ENCODE peak calls at places on chromosomes 4 and X, in six cellular contexts. Y, M, W, S, I and V are unnamed samples.

GRCh38 chr4:5808081-5808741 is 84.7 kb downstream of the CRMP1 start:
- DNase-seq in Y (no peak), S (no peak), W (no peak), I (peak), M (peak), V (no peak)

GRCh38 chr4:181822005-181822375 is 421.2 kb upstream of the TENM3 start:
- DNase-seq in M (no peak), I (no peak), Y (no peak), W (peak), S (no peak), V (no peak)

GRCh38 chr4:39032218-39033085 is at the start of gene TMEM156:
- DNase-seq in I (no peak), W (peak), Y (no peak), S (no peak), M (peak), V (peak)

GRCh38 chr4:36128689-36129088 is 115.6 kb downstream of the ARAP2 start:
- DNase-seq in I (no peak), W (no peak), M (peak), S (no peak), Y (no peak), V (no peak)

GRCh38 chr4:149426461-149426860 is 389.2 kb downstream of the IQCM start:
- DNase-seq in Y (no peak), M (peak), W (peak), I (peak), S (no peak), V (no peak)

GRCh38 chrX:39725928-39726619 is 371.7 kb downstream of the BCOR start:
- DNase-seq in M (peak), S (no peak), I (peak), Y (no peak), W (peak), V (no peak)

GRCh38 chr4:36426741-36427140 is 145.3 kb downstream of the DTHD1 start:
- DNase-seq in Y (no peak), W (no peak), I (no peak), M (no peak), S (no peak), V (no peak)

GRCh38 chr4:84939111-84939510 is 27.4 kb downstream of the WDFY3 start:
- DNase-seq in W (no peak), Y (no peak), S (no peak), M (no peak), I (no peak), V (no peak)

GRCh38 chr4:156901871-156902270 is 69.7 kb downstream of the PDGFC start:
- DNase-seq in S (no peak), I (peak), Y (no peak), M (peak), W (no peak), V (no peak)

GRCh38 chr4:61837395-61837794 is 637.3 kb downstream of the ADGRL3 start:
- DNase-seq in W (no peak), M (no peak), I (no peak), Y (no peak), S (no peak), V (no peak)

GRCh38 chr4:20487446-20487845 is 212.8 kb upstream of the PACRGL start:
- DNase-seq in W (no peak), M (no peak), Y (no peak), I (peak), S (no peak), V (no peak)

GRCh38 chrX:87468941-87469340 is 48.7 kb upstream of the KLHL4 start:
- DNase-seq in I (no peak), Y (no peak), M (no peak), S (no peak), W (no peak), V (no peak)

GRCh38 chr4:169618286-169618685 is 2.1 kb upstream of the CLCN3 start:
- DNase-seq in W (no peak), Y (no peak), M (peak), S (no peak), I (peak), V (no peak)

GRCh38 chrX:17692709-17693346 is 44.5 kb upstream of the SCML1 start:
- DNase-seq in W (peak), M (peak), Y (no peak), I (peak), S (peak), V (no peak)

GRCh38 chr4:119286377-119287002 is 35.4 kb downstream of the FABP2 start:
- DNase-seq in M (peak), W (peak), I (peak), S (peak), Y (peak), V (no peak)

GRCh38 chr4:141645611-141646340 is 9.4 kb downstream of the IL15 start:
- DNase-seq in M (peak), W (peak), I (peak), Y (no peak), S (no peak), V (no peak)

GRCh38 chr4:99801005-99801699 is 15.5 kb upstream of the DAPP1 start:
- DNase-seq in M (no peak), W (no peak), S (no peak), I (no peak), Y (no peak), V (no peak)

GRCh38 chrX:13478740-13479451 is 90.5 kb upstream of the EGFL6 start:
- DNase-seq in I (no peak), M (no peak), W (no peak), S (no peak), Y (no peak), V (no peak)

GRCh38 chr4:98771959-98772619 is 113.7 kb upstream of the TSPAN5 start:
- DNase-seq in S (no peak), W (no peak), I (no peak), M (no peak), Y (no peak), V (no peak)

GRCh38 chrX:133250184-133251080 is 32.3 kb upstream of the TFDP3 start:
- DNase-seq in I (no peak), Y (no peak), S (no peak), M (no peak), W (no peak), V (no peak)

GRCh38 chr4:8238061-8238511 is 31.5 kb upstream of the HTRA3 start:
- DNase-seq in W (no peak), M (no peak), S (no peak), Y (no peak), I (no peak), V (no peak)

GRCh38 chrX:110795645-110796510 is at the start of gene CHRDL1:
- DNase-seq in I (no peak), M (no peak), W (no peak), S (no peak), Y (peak), V (no peak)

GRCh38 chrX:68084765-68085164 is 348.5 kb downstream of the OPHN1 start:
- DNase-seq in I (peak), S (peak), M (peak), W (no peak), Y (no peak), V (no peak)

GRCh38 chr4:173346074-173346473 is 11.9 kb upstream of the HMGB2 start:
- DNase-seq in W (peak), I (peak), Y (no peak), M (peak), S (no peak), V (no peak)

GRCh38 chr4:27775156-27775555 is 914.5 kb downstream of the STIM2 start:
- DNase-seq in M (no peak), S (no peak), W (no peak), Y (no peak), I (no peak), V (no peak)

GRCh38 chr4:158625544-158625943 is 46.1 kb downstream of the C4orf46 start:
- DNase-seq in S (no peak), M (no peak), Y (no peak), W (no peak), I (no peak), V (no peak)

GRCh38 chrX:155864655-155865054 is 16.5 kb upstream of the VAMP7 start:
- DNase-seq in M (peak), S (no peak), Y (no peak), I (no peak), W (no peak), V (no peak)

GRCh38 chrX:43728966-43729365 is 72.9 kb downstream of the MAOA start:
- DNase-seq in M (no peak), S (no peak), Y (no peak), I (no peak), W (no peak), V (no peak)

GRCh38 chr4:24683116-24683515 is 98.8 kb upstream of the DHX15 start:
- DNase-seq in S (no peak), M (no peak), Y (no peak), I (no peak), W (no peak), V (no peak)
- TF ChIP-seq CTCF in S (no peak), M (no peak), Y (no peak), I (peak), W (peak), V (no peak)

GRCh38 chr4:174362340-174362739 is 78.6 kb downstream of the CEP44 start:
- DNase-seq in W (no peak), Y (no peak), M (no peak), S (no peak), I (no peak), V (no peak)

GRCh38 chr4:174369968-174370367 is 86.3 kb downstream of the CEP44 start:
- DNase-seq in Y (no peak), M (no peak), W (no peak), I (no peak), S (no peak), V (no peak)

DNA sequence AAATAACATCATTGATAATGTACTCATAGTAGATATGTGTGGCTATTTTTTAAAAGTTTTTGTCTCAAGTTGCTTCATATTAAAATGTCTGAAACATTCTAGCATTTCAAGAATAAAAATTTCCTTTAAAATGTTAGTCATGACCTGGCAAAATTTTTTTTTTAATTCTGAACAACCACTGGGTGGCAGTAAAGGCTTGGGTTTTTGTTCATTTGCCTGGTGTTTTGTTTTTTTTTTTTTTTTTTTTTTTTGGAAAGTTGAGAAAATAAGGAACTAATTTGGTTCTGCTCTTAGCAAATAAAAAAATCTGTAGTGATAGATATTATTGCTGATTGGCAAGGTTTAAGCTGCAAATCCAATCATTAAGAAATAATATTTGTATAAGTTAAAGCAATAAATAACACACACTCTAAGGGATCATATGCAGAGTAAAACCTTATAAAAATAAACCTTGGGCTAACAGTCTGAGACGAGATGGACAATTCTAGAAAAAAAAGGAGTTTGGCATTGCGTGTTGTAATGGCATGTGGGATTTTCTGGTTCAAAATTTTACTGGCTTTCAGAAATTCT is 81.4 kb downstream of the CEP44 start:
- DNase-seq in I (peak), S (peak), Y (no peak), W (peak), M (peak), V (peak)
- TF ChIP-seq CTCF in I (peak), S (peak), Y (peak), W (no peak), M (peak), V (peak)

GRCh38 chr4:183362036-183362435 is 39.8 kb upstream of the CLDN24 start:
- DNase-seq in Y (no peak), S (no peak), W (no peak), I (no peak), M (no peak), V (no peak)

GRCh38 chr4:183360161-183360919 is 38.1 kb upstream of the CLDN24 start:
- DNase-seq in I (peak), S (no peak), Y (no peak), W (peak), M (peak), V (no peak)

GRCh38 chr4:183364025-183364424 is 41.8 kb upstream of the CLDN24 start:
- DNase-seq in M (no peak), W (no peak), Y (no peak), I (no peak), S (no peak), V (no peak)

GRCh38 chr4:183366436-183366835 is 44.2 kb upstream of the CLDN24 start:
- DNase-seq in I (no peak), W (no peak), M (no peak), S (no peak), Y (no peak), V (no peak)

GRCh38 chr4:183362916-183363542 is 40.8 kb upstream of the CLDN24 start:
- DNase-seq in I (peak), M (peak), W (peak), Y (no peak), S (no peak), V (no peak)
- TF ChIP-seq CTCF in I (peak), M (peak), W (peak), Y (no peak), S (no peak), V (no peak)

GRCh38 chr4:95835672-95836071 is 4.2 kb upstream of the PDHA2 start:
- DNase-seq in Y (no peak), M (no peak), I (no peak), S (peak), W (no peak), V (no peak)
- TF ChIP-seq CTCF in Y (no peak), M (peak), I (no peak), S (no peak), W (peak), V (peak)

GRCh38 chrX:153469811-153470410 is 465 bp downstream of the HAUS7 start:
- DNase-seq in M (peak), W (no peak), I (peak), S (peak), Y (no peak), V (peak)
- TF ChIP-seq CTCF in M (peak), W (peak), I (no peak), S (no peak), Y (no peak), V (no peak)

DNA sequence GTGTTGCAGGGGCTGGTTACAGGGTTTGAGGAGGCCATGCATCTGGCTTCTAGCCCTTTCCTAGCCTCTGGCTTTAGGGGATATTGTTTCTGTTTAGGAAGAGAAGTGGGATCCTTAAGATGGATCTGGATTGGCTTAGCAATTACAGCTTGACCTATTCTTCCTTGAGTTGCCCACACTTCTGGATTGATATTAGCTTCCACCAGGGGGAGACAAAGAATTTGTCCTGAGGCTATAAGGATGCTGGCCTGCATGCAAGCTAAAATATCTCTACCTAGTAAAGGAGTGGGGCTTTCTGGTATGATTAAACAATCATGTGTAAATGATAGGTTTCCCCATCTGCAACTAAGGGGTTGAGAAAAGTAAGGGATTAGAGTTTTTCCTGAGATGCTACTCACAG is 117.2 kb downstream of the TEX13C start:
- DNase-seq in Y (no peak), W (no peak), S (no peak), M (peak), I (no peak), V (no peak)
- TF ChIP-seq CTCF in Y (no peak), W (no peak), S (peak), M (peak), I (no peak), V (no peak)

GRCh38 chr4:107989537-107990386 is at the start of gene HADH:
- DNase-seq in W (peak), M (peak), Y (peak), S (peak), I (peak), V (peak)

GRCh38 chr4:107993969-107994368 is 4.3 kb downstream of the HADH start:
- DNase-seq in W (no peak), I (no peak), S (no peak), M (no peak), Y (no peak), V (peak)

GRCh38 chr4:107994894-107995293 is 5.2 kb downstream of the HADH start:
- DNase-seq in W (no peak), I (no peak), M (no peak), Y (no peak), S (no peak), V (no peak)

GRCh38 chr4:107989162-107989536 is 540 bp upstream of the HADH start:
- DNase-seq in S (no peak), Y (no peak), W (no peak), I (no peak), M (no peak), V (no peak)

GRCh38 chr4:107991945-107992625 is 2.4 kb downstream of the HADH start:
- DNase-seq in I (peak), S (no peak), M (peak), W (no peak), Y (no peak), V (peak)
- TF ChIP-seq CTCF in I (no peak), S (no peak), M (no peak), W (no peak), Y (no peak), V (no peak)

GRCh38 chr4:108359936-108360681 is 191.4 kb upstream of the LEF1 start:
- DNase-seq in I (no peak), Y (no peak), M (no peak), W (no peak), S (no peak), V (no peak)
- TF ChIP-seq CTCF in I (no peak), Y (no peak), M (no peak), W (no peak), S (no peak), V (no peak)

GRCh38 chr4:15162465-15163283 is 160.4 kb downstream of the CPEB2 start:
- DNase-seq in I (peak), Y (no peak), M (peak), S (no peak), W (no peak), V (peak)
- TF ChIP-seq CTCF in I (peak), Y (peak), M (peak), S (peak), W (peak), V (peak)

DNA sequence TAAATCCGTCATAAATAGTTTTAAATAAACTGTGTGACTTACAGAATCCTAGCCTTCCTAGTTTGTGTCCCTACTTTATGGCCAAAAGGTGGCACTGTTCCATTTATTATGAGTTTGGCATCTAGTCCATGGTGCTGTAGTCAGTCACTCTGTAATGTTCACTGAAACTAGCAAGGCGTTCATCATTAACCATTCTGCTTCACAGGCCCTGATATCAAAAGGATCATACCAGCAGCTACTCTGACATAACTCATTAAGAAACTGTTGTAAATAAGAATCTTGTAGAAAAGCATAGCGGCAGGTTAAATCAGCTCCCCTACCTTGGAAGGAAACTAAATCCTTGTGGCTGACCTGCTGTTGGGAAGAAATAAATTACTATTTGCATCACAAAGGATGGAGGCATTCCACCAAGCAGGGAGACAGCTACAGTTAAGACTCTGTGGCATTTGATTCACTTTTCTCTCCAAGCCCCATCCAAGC is 919.6 kb upstream of the DIAPH2 start:
- DNase-seq in I (peak), S (peak), M (peak), Y (peak), W (peak), V (peak)
- TF ChIP-seq CTCF in I (peak), S (peak), M (peak), Y (peak), W (peak), V (peak)